ENCODE peak calls at places on chromosomes 2 and 18, in four cellular contexts. One of them, this sample, is unnamed.
A peak's percentile ranks its signal among the peaks of the same experiment; 100 is the strongest.

GRCh38 chr2:27407798-27408491 is 1.4 kb downstream of the PPM1G start:
- DNase-seq in SK-N-SH: peak; percentile 85
- DNase-seq in K562: peak; percentile 73
- DNase-seq in GM12878: no peak
- DNase-seq in this sample: peak; percentile 88

GRCh38 chr2:24480245-24480644 is 10.8 kb upstream of the NCOA1 start:
- DNase-seq in SK-N-SH: no peak
- DNase-seq in K562: no peak
- DNase-seq in GM12878: no peak
- DNase-seq in this sample: no peak

GRCh38 chr2:158025263-158025996 is 76.2 kb upstream of the UPP2 start:
- DNase-seq in SK-N-SH: peak; percentile 32
- DNase-seq in K562: no peak
- DNase-seq in GM12878: no peak
- DNase-seq in this sample: peak; percentile 11

GRCh38 chr18:36544036-36544725 is 246.7 kb downstream of the FHOD3 start:
- DNase-seq in SK-N-SH: no peak
- DNase-seq in K562: no peak
- DNase-seq in GM12878: no peak
- DNase-seq in this sample: no peak

GRCh38 chr2:17607379-17607778 is 66.9 kb downstream of the VSNL1 start:
- DNase-seq in SK-N-SH: no peak
- DNase-seq in K562: no peak
- DNase-seq in GM12878: no peak
- DNase-seq in this sample: no peak

GRCh38 chr2:104848526-104848925 is 5.4 kb upstream of the POU3F3 start:
- DNase-seq in SK-N-SH: no peak
- DNase-seq in K562: no peak
- DNase-seq in GM12878: peak; percentile 1
- DNase-seq in this sample: no peak

GRCh38 chr2:140759431-140760156 is 1371.2 kb downstream of the LRP1B start:
- DNase-seq in SK-N-SH: no peak
- DNase-seq in K562: no peak
- DNase-seq in GM12878: no peak
- DNase-seq in this sample: no peak

GRCh38 chr18:78655921-78656320 is 323.7 kb upstream of the SALL3 start:
- DNase-seq in SK-N-SH: no peak
- DNase-seq in K562: no peak
- DNase-seq in GM12878: no peak
- DNase-seq in this sample: no peak

GRCh38 chr18:48159816-48160215 is 229.4 kb upstream of the SMAD2 start:
- DNase-seq in SK-N-SH: no peak
- DNase-seq in K562: no peak
- DNase-seq in GM12878: no peak
- DNase-seq in this sample: no peak

GRCh38 chr2:11398710-11399109 is 54.3 kb upstream of the ROCK2 start:
- DNase-seq in SK-N-SH: no peak
- DNase-seq in K562: no peak
- DNase-seq in GM12878: no peak
- DNase-seq in this sample: no peak

GRCh38 chr2:160425794-160426193 is 67.8 kb downstream of the RBMS1 start:
- DNase-seq in SK-N-SH: no peak
- DNase-seq in K562: no peak
- DNase-seq in GM12878: no peak
- DNase-seq in this sample: no peak

GRCh38 chr2:176084629-176085119 is 912 bp upstream of the EVX2 start:
- DNase-seq in SK-N-SH: no peak
- DNase-seq in K562: no peak
- DNase-seq in GM12878: no peak
- DNase-seq in this sample: no peak

GRCh38 chr2:162317910-162318279 is 589 bp downstream of the IFIH1 start:
- DNase-seq in SK-N-SH: no peak
- DNase-seq in K562: peak; percentile 19
- DNase-seq in GM12878: no peak
- DNase-seq in this sample: no peak
- TF ChIP-seq SMC3 in SK-N-SH: no peak
- TF ChIP-seq SMC3 in K562: no peak
- TF ChIP-seq SMC3 in GM12878: no peak
- TF ChIP-seq SMC3 in this sample: no peak

GRCh38 chr2:88697361-88698026 is 6.0 kb downstream of the RPIA start:
- DNase-seq in SK-N-SH: no peak
- DNase-seq in K562: no peak
- DNase-seq in GM12878: no peak
- DNase-seq in this sample: peak; percentile 35

GRCh38 chr2:88698498-88699233 is 7.2 kb downstream of the RPIA start:
- DNase-seq in SK-N-SH: no peak
- DNase-seq in K562: no peak
- DNase-seq in GM12878: no peak
- DNase-seq in this sample: no peak

GRCh38 chr2:88692187-88692586 is 714 bp downstream of the RPIA start:
- DNase-seq in SK-N-SH: peak; percentile 33
- DNase-seq in K562: peak; percentile 59
- DNase-seq in GM12878: no peak
- DNase-seq in this sample: peak; percentile 32

GRCh38 chr2:88694015-88694414 is 2.5 kb downstream of the RPIA start:
- DNase-seq in SK-N-SH: no peak
- DNase-seq in K562: no peak
- DNase-seq in GM12878: no peak
- DNase-seq in this sample: no peak

GRCh38 chr2:88698027-88698413 is 6.5 kb downstream of the RPIA start:
- DNase-seq in SK-N-SH: no peak
- DNase-seq in K562: no peak
- DNase-seq in GM12878: no peak
- DNase-seq in this sample: no peak
- H3K79me2 ChIP-seq in SK-N-SH: peaks cover 54% of the 10 kb centered on the region
- H3K79me2 ChIP-seq in K562: peaks cover 58% of the 10 kb centered on the region
- H3K79me2 ChIP-seq in GM12878: peaks cover 44% of the 10 kb centered on the region
- H3K79me2 ChIP-seq in this sample: peaks cover 46% of the 10 kb centered on the region

DNA sequence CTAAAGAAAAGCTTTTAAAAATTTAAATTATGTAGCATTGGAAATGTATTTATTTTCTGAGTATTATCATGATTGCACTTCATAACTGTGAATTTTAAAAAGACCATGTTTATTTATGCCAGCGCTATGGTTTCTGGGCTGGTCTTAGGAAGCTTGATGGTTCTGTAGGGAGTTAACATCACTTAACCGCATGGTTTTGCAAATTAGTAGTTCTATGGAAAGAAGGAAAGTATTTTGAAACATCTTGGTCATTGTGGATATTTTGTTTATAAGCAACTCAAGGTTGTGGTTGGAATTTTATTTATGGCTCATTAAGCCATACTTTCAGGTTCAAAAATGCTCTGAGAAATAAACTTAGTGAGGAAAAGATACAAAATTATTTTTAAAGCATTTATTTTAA is 549.4 kb downstream of the STK39 start:
- DNase-seq in SK-N-SH: no peak
- DNase-seq in K562: no peak
- DNase-seq in GM12878: no peak
- DNase-seq in this sample: no peak
- TF ChIP-seq SMC3 in SK-N-SH: no peak
- TF ChIP-seq SMC3 in K562: no peak
- TF ChIP-seq SMC3 in GM12878: no peak
- TF ChIP-seq SMC3 in this sample: no peak

GRCh38 chr2:45267062-45267702 is 257.9 kb upstream of the SIX2 start:
- DNase-seq in SK-N-SH: no peak
- DNase-seq in K562: no peak
- DNase-seq in GM12878: no peak
- DNase-seq in this sample: peak; percentile 33
- H3K79me2 ChIP-seq in SK-N-SH: no peaks in the 10 kb centered on the region
- H3K79me2 ChIP-seq in K562: no peaks in the 10 kb centered on the region
- H3K79me2 ChIP-seq in GM12878: no peaks in the 10 kb centered on the region
- H3K79me2 ChIP-seq in this sample: no peaks in the 10 kb centered on the region